ENCODE peak calls at places on chromosomes 2 and 18, in five cellular contexts. One of them, this sample, is unnamed.

GRCh38 chr2:170324640-170325046 is 146.7 kb downstream of the MYO3B start:
- DNase-seq in DND-41: peak
- DNase-seq in A549: peak
- DNase-seq in astrocyte of the spinal cord: peak
- DNase-seq in AG04449: no peak
- DNase-seq in this sample: peak

GRCh38 chr18:72910045-72910444 is 42.3 kb upstream of the NETO1 start:
- DNase-seq in DND-41: no peak
- DNase-seq in AG04449: no peak
- DNase-seq in A549: no peak
- DNase-seq in astrocyte of the spinal cord: peak
- DNase-seq in this sample: no peak

GRCh38 chr2:16429002-16429401 is 236.6 kb downstream of the CYRIA start:
- DNase-seq in astrocyte of the spinal cord: no peak
- DNase-seq in A549: no peak
- DNase-seq in AG04449: no peak
- DNase-seq in DND-41: no peak
- DNase-seq in this sample: no peak

GRCh38 chr2:10410716-10411437 is 37.2 kb downstream of the ODC1 start:
- DNase-seq in astrocyte of the spinal cord: no peak
- DNase-seq in DND-41: no peak
- DNase-seq in A549: no peak
- DNase-seq in AG04449: no peak
- DNase-seq in this sample: no peak

GRCh38 chr2:152648336-152648735 is 68.9 kb downstream of the PRPF40A start:
- DNase-seq in DND-41: no peak
- DNase-seq in astrocyte of the spinal cord: peak
- DNase-seq in AG04449: no peak
- DNase-seq in A549: peak
- DNase-seq in this sample: no peak

GRCh38 chr2:62489702-62490101 is 16.3 kb downstream of the TMEM17 start:
- DNase-seq in astrocyte of the spinal cord: no peak
- DNase-seq in DND-41: no peak
- DNase-seq in AG04449: no peak
- DNase-seq in A549: no peak
- DNase-seq in this sample: no peak

GRCh38 chr2:64380853-64381527 is 73.0 kb upstream of the LGALSL start:
- DNase-seq in AG04449: no peak
- DNase-seq in astrocyte of the spinal cord: no peak
- DNase-seq in A549: no peak
- DNase-seq in DND-41: no peak
- DNase-seq in this sample: no peak

GRCh38 chr2:190031971-190032623 is 30.4 kb downstream of the MSTN start:
- DNase-seq in AG04449: no peak
- DNase-seq in A549: no peak
- DNase-seq in DND-41: no peak
- DNase-seq in astrocyte of the spinal cord: no peak
- DNase-seq in this sample: no peak

GRCh38 chr2:179818546-179818945 is 42.9 kb downstream of the ZNF385B start:
- DNase-seq in astrocyte of the spinal cord: peak
- DNase-seq in A549: peak
- DNase-seq in AG04449: no peak
- DNase-seq in DND-41: no peak
- DNase-seq in this sample: no peak

GRCh38 chr2:186503827-186504606 is 18.0 kb downstream of the ZC3H15 start:
- DNase-seq in DND-41: no peak
- DNase-seq in AG04449: no peak
- DNase-seq in A549: peak
- DNase-seq in astrocyte of the spinal cord: peak
- DNase-seq in this sample: no peak

GRCh38 chr2:189253841-189254240 is 74.3 kb upstream of the COL5A2 start:
- DNase-seq in astrocyte of the spinal cord: no peak
- DNase-seq in DND-41: no peak
- DNase-seq in AG04449: no peak
- DNase-seq in A549: no peak
- DNase-seq in this sample: no peak

GRCh38 chr2:23350026-23350791 is 34.8 kb upstream of the KLHL29 start:
- DNase-seq in DND-41: no peak
- DNase-seq in A549: no peak
- DNase-seq in astrocyte of the spinal cord: no peak
- DNase-seq in AG04449: no peak
- DNase-seq in this sample: no peak

GRCh38 chr2:234289789-234290188 is 207.1 kb downstream of the ARL4C start:
- DNase-seq in A549: peak
- DNase-seq in DND-41: peak
- DNase-seq in astrocyte of the spinal cord: peak
- DNase-seq in AG04449: no peak
- DNase-seq in this sample: peak

GRCh38 chr2:100782376-100782878 is 37.5 kb upstream of the NPAS2 start:
- DNase-seq in astrocyte of the spinal cord: no peak
- DNase-seq in AG04449: no peak
- DNase-seq in A549: no peak
- DNase-seq in DND-41: no peak
- DNase-seq in this sample: no peak

GRCh38 chr18:10798727-10799435 is 273.1 kb downstream of the NAPG start:
- DNase-seq in astrocyte of the spinal cord: peak
- DNase-seq in A549: peak
- DNase-seq in DND-41: no peak
- DNase-seq in AG04449: no peak
- DNase-seq in this sample: no peak

GRCh38 chr2:156430978-156431358 is 5.2 kb upstream of the GPD2 start:
- DNase-seq in astrocyte of the spinal cord: peak
- DNase-seq in AG04449: no peak
- DNase-seq in A549: peak
- DNase-seq in DND-41: no peak
- DNase-seq in this sample: no peak

GRCh38 chr2:37928377-37928776 is 3.3 kb downstream of the RMDN2 start:
- DNase-seq in astrocyte of the spinal cord: no peak
- DNase-seq in DND-41: no peak
- DNase-seq in AG04449: no peak
- DNase-seq in A549: no peak
- DNase-seq in this sample: no peak

GRCh38 chr2:37923308-37924055 is 1.6 kb upstream of the RMDN2 start:
- DNase-seq in astrocyte of the spinal cord: no peak
- DNase-seq in AG04449: no peak
- DNase-seq in A549: no peak
- DNase-seq in DND-41: no peak
- DNase-seq in this sample: no peak

GRCh38 chr2:37925063-37925897 is at the start of gene RMDN2:
- DNase-seq in DND-41: peak
- DNase-seq in astrocyte of the spinal cord: peak
- DNase-seq in AG04449: no peak
- DNase-seq in A549: peak
- DNase-seq in this sample: peak

DNA sequence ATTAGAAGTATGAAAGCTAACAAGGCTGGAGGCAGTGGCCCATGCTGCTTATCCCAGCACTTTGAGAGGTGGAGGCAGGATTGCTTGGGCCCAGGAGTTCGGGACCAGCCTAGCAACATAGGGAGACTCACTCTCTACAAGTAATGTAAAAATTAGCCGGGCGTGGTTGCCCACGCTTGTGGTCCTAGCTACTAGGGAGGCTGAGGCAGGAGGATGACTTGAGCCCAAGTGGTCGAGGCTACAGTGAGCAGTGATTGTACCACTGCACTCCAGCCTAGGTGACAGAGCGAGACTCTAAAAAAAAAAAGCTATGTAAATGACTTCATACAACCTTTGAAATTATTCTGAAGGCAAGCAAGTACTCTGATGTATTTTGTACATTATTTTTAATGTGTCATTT is 1.5 kb downstream of the RMDN2 start:
- DNase-seq in astrocyte of the spinal cord: no peak
- DNase-seq in DND-41: no peak
- DNase-seq in A549: no peak
- DNase-seq in AG04449: no peak
- DNase-seq in this sample: no peak
- TF ChIP-seq CTCF in astrocyte of the spinal cord: no peak
- TF ChIP-seq CTCF in DND-41: no peak
- TF ChIP-seq CTCF in A549: no peak
- TF ChIP-seq CTCF in AG04449: no peak
- TF ChIP-seq CTCF in this sample: no peak

GRCh38 chr2:8863331-8863953 is 26.0 kb upstream of the KIDINS220 start:
- DNase-seq in AG04449: no peak
- DNase-seq in astrocyte of the spinal cord: no peak
- DNase-seq in DND-41: no peak
- DNase-seq in A549: no peak
- DNase-seq in this sample: no peak

GRCh38 chr2:8861797-8862196 is 24.4 kb upstream of the KIDINS220 start:
- DNase-seq in DND-41: no peak
- DNase-seq in AG04449: no peak
- DNase-seq in A549: no peak
- DNase-seq in astrocyte of the spinal cord: no peak
- DNase-seq in this sample: no peak

GRCh38 chr2:8860239-8860638 is 22.8 kb upstream of the KIDINS220 start:
- DNase-seq in A549: no peak
- DNase-seq in DND-41: no peak
- DNase-seq in AG04449: no peak
- DNase-seq in astrocyte of the spinal cord: no peak
- DNase-seq in this sample: no peak

GRCh38 chr2:8857709-8858108 is 20.3 kb upstream of the KIDINS220 start:
- DNase-seq in A549: no peak
- DNase-seq in DND-41: no peak
- DNase-seq in astrocyte of the spinal cord: no peak
- DNase-seq in AG04449: no peak
- DNase-seq in this sample: no peak

GRCh38 chr2:8862230-8862629 is 24.8 kb upstream of the KIDINS220 start:
- DNase-seq in DND-41: no peak
- DNase-seq in AG04449: no peak
- DNase-seq in astrocyte of the spinal cord: no peak
- DNase-seq in A549: no peak
- DNase-seq in this sample: no peak
- H3K4me3 ChIP-seq in DND-41: no peak
- H3K4me3 ChIP-seq in AG04449: no peak
- H3K4me3 ChIP-seq in astrocyte of the spinal cord: no peak
- H3K4me3 ChIP-seq in A549: no peak
- H3K4me3 ChIP-seq in this sample: no peak

GRCh38 chr18:67731853-67732252 is 215.3 kb upstream of the DSEL start:
- DNase-seq in DND-41: no peak
- DNase-seq in AG04449: no peak
- DNase-seq in astrocyte of the spinal cord: peak
- DNase-seq in A549: no peak
- DNase-seq in this sample: no peak

GRCh38 chr18:67730884-67731283 is 214.4 kb upstream of the DSEL start:
- DNase-seq in DND-41: no peak
- DNase-seq in AG04449: peak
- DNase-seq in A549: peak
- DNase-seq in astrocyte of the spinal cord: peak
- DNase-seq in this sample: no peak

GRCh38 chr18:67735506-67735905 is 219.0 kb upstream of the DSEL start:
- DNase-seq in astrocyte of the spinal cord: no peak
- DNase-seq in AG04449: no peak
- DNase-seq in A549: no peak
- DNase-seq in DND-41: no peak
- DNase-seq in this sample: no peak

GRCh38 chr18:67728364-67728763 is 211.8 kb upstream of the DSEL start:
- DNase-seq in AG04449: no peak
- DNase-seq in DND-41: no peak
- DNase-seq in astrocyte of the spinal cord: no peak
- DNase-seq in A549: no peak
- DNase-seq in this sample: no peak

DNA sequence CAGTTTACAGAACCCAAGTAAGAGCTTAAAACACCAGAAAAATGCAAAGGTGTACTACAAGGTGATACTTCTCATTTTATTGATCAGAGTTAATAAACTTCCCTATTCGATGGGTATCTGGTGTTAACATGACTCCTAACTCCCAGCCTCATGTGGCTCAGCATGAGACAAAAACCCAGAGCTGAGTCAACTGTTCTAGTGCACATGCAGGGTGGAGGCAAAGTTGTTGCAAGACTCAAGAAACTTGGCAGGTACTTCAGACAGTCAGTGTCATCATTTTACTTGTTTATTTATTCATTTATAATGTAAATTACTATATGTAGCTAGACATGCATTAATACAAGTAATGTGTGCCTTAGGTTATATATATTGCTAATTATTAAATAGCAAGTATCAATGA is 216.6 kb upstream of the DSEL start:
- DNase-seq in A549: no peak
- DNase-seq in DND-41: no peak
- DNase-seq in AG04449: no peak
- DNase-seq in astrocyte of the spinal cord: peak
- DNase-seq in this sample: peak
- TF ChIP-seq CTCF in A549: no peak
- TF ChIP-seq CTCF in DND-41: no peak
- TF ChIP-seq CTCF in AG04449: no peak
- TF ChIP-seq CTCF in astrocyte of the spinal cord: no peak
- TF ChIP-seq CTCF in this sample: no peak

GRCh38 chr2:199468561-199469513 is 11.1 kb upstream of the SATB2 start:
- DNase-seq in DND-41: no peak
- DNase-seq in A549: no peak
- DNase-seq in astrocyte of the spinal cord: no peak
- DNase-seq in AG04449: no peak
- DNase-seq in this sample: no peak
- H3K4me3 ChIP-seq in DND-41: no peak
- H3K4me3 ChIP-seq in A549: no peak
- H3K4me3 ChIP-seq in astrocyte of the spinal cord: peak
- H3K4me3 ChIP-seq in AG04449: no peak
- H3K4me3 ChIP-seq in this sample: no peak

GRCh38 chr18:34031810-34032209 is 192.9 kb downstream of the NOL4 start:
- DNase-seq in A549: no peak
- DNase-seq in AG04449: no peak
- DNase-seq in astrocyte of the spinal cord: no peak
- DNase-seq in DND-41: no peak
- DNase-seq in this sample: no peak
- TF ChIP-seq CTCF in A549: no peak
- TF ChIP-seq CTCF in AG04449: peak
- TF ChIP-seq CTCF in astrocyte of the spinal cord: no peak
- TF ChIP-seq CTCF in DND-41: no peak
- TF ChIP-seq CTCF in this sample: no peak

GRCh38 chr2:226609361-226609760 is 190.3 kb downstream of the IRS1 start:
- DNase-seq in AG04449: peak
- DNase-seq in astrocyte of the spinal cord: peak
- DNase-seq in DND-41: peak
- DNase-seq in A549: no peak
- DNase-seq in this sample: peak
- H3K4me3 ChIP-seq in AG04449: no peak
- H3K4me3 ChIP-seq in astrocyte of the spinal cord: no peak
- H3K4me3 ChIP-seq in DND-41: no peak
- H3K4me3 ChIP-seq in A549: no peak
- H3K4me3 ChIP-seq in this sample: no peak

DNA sequence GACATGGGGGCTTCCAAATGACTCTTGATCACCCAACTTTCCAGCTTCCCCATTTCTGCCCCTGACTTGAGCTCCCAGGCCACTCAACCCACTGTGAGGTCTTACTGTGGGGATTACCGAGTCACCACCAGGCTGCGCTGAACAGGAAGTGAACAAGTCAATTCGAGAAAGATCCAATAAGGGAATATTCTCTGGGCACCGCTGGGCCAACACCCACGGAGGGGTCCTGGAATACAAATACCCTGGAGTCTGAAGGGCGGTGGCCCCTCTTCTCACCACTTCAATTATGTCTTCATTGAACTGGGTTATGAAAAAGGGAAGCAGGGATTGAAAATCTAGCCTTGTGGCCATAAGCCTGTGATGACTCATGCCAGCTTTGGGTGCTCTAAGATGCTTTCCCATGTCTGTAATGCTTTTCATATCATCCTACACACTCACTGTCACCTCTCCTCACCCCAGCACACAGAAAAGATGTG is 37.7 kb downstream of the BCL11A start:
- DNase-seq in AG04449: peak
- DNase-seq in A549: no peak
- DNase-seq in astrocyte of the spinal cord: peak
- DNase-seq in DND-41: no peak
- DNase-seq in this sample: peak
- TF ChIP-seq CTCF in AG04449: peak
- TF ChIP-seq CTCF in A549: no peak
- TF ChIP-seq CTCF in astrocyte of the spinal cord: peak
- TF ChIP-seq CTCF in DND-41: peak
- TF ChIP-seq CTCF in this sample: peak

This sample was measured in HFF-Myc.